ENCODE peak calls at places on chromosomes 16 and 17, in four cellular contexts. One of them, this sample, is unnamed. For H3F3A, the result is how much of the 10 kb centered on the place peaks cover.

GRCh38 chr16:24976061-24976779 is 38.9 kb downstream of the ARHGAP17 start:
- DNase-seq in PC-3: no peak
- DNase-seq in MM.1S: no peak
- DNase-seq in PC-9: no peak
- DNase-seq in this sample: no peak

GRCh38 chr16:88785106-88785924 is at the start of gene PIEZO1:
- DNase-seq in PC-9: no peak
- DNase-seq in MM.1S: peak
- DNase-seq in PC-3: peak
- DNase-seq in this sample: peak

GRCh38 chr16:87765473-87765775 is 362 bp downstream of the KLHDC4 start:
- DNase-seq in PC-3: no peak
- DNase-seq in MM.1S: no peak
- DNase-seq in PC-9: no peak
- DNase-seq in this sample: peak

GRCh38 chr17:27276653-27277156 is 17.2 kb upstream of the WSB1 start:
- DNase-seq in MM.1S: no peak
- DNase-seq in PC-3: no peak
- DNase-seq in PC-9: no peak
- DNase-seq in this sample: no peak

GRCh38 chr16:24953721-24954120 is 61.4 kb downstream of the ARHGAP17 start:
- DNase-seq in PC-3: no peak
- DNase-seq in MM.1S: no peak
- DNase-seq in PC-9: no peak
- DNase-seq in this sample: no peak

GRCh38 chr17:15463363-15463762 is 4.1 kb downstream of the CDRT4 start:
- DNase-seq in PC-9: no peak
- DNase-seq in PC-3: peak
- DNase-seq in MM.1S: no peak
- DNase-seq in this sample: peak

GRCh38 chr17:41308251-41308917 is 725 bp downstream of the KRTAP16-1 start:
- DNase-seq in PC-3: no peak
- DNase-seq in PC-9: no peak
- DNase-seq in MM.1S: peak
- DNase-seq in this sample: peak

GRCh38 chr16:82167670-82168069 is 2.4 kb downstream of the MPHOSPH6 start:
- DNase-seq in PC-3: no peak
- DNase-seq in MM.1S: no peak
- DNase-seq in PC-9: no peak
- DNase-seq in this sample: no peak

GRCh38 chr17:18039535-18040286 is 503 bp downstream of the GID4 start:
- DNase-seq in MM.1S: peak
- DNase-seq in PC-3: peak
- DNase-seq in PC-9: peak
- DNase-seq in this sample: peak

GRCh38 chr16:15849209-15849981 is 7.4 kb downstream of the MYH11 start:
- DNase-seq in PC-9: no peak
- DNase-seq in PC-3: peak
- DNase-seq in MM.1S: no peak
- DNase-seq in this sample: no peak

GRCh38 chr16:15853021-15853420 is 3.8 kb downstream of the MYH11 start:
- DNase-seq in PC-3: no peak
- DNase-seq in PC-9: no peak
- DNase-seq in MM.1S: no peak
- DNase-seq in this sample: no peak

GRCh38 chr16:15843635-15844279 is 13.1 kb downstream of the MYH11 start:
- DNase-seq in PC-9: no peak
- DNase-seq in PC-3: no peak
- DNase-seq in MM.1S: no peak
- DNase-seq in this sample: peak

GRCh38 chr16:15846510-15846909 is 10.3 kb downstream of the MYH11 start:
- DNase-seq in PC-3: no peak
- DNase-seq in PC-9: no peak
- DNase-seq in MM.1S: no peak
- DNase-seq in this sample: no peak

DNA sequence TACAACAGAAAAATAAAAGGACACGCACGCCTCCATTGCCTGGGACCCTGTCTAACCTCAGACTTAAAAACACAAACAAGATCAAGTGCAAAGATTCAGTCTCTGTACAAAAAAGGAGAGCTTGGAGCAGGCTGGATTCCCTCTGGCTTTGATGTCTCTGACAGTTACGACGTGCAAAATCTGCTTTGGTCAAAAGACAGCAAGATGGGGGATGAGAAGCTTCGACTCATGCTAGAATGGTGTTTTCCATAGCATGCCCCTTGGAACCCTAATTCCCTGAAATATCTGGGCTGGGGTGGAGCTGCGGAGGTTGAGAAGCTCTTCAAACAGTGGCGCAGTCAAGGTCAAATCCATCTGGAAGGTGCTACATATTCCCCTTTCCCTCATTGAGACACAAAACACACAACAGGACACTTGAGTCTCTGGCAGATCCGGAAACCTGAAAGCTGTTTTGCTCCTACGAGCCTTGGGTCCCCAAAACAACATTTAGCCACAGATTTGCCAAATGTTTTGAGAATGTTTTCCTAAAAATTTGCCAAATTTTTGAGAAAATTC is 9.1 kb downstream of the MYH11 start:
- DNase-seq in PC-3: no peak
- DNase-seq in MM.1S: no peak
- DNase-seq in PC-9: no peak
- DNase-seq in this sample: no peak
- H3F3A ChIP-seq in PC-3: under half
- H3F3A ChIP-seq in MM.1S: under half
- H3F3A ChIP-seq in PC-9: under half
- H3F3A ChIP-seq in this sample: under half

GRCh38 chr17:28333083-28333746 is 2.1 kb downstream of the IFT20 start:
- DNase-seq in MM.1S: no peak
- DNase-seq in PC-3: no peak
- DNase-seq in PC-9: no peak
- DNase-seq in this sample: peak
- H3F3A ChIP-seq in MM.1S: under half
- H3F3A ChIP-seq in PC-3: under half
- H3F3A ChIP-seq in PC-9: under half
- H3F3A ChIP-seq in this sample: under half

GRCh38 chr16:31188450-31189411 is 8.8 kb downstream of the FUS start:
- DNase-seq in PC-9: no peak
- DNase-seq in PC-3: no peak
- DNase-seq in MM.1S: no peak
- DNase-seq in this sample: no peak
- H3F3A ChIP-seq in PC-9: half or more
- H3F3A ChIP-seq in PC-3: under half
- H3F3A ChIP-seq in MM.1S: under half
- H3F3A ChIP-seq in this sample: half or more

DNA sequence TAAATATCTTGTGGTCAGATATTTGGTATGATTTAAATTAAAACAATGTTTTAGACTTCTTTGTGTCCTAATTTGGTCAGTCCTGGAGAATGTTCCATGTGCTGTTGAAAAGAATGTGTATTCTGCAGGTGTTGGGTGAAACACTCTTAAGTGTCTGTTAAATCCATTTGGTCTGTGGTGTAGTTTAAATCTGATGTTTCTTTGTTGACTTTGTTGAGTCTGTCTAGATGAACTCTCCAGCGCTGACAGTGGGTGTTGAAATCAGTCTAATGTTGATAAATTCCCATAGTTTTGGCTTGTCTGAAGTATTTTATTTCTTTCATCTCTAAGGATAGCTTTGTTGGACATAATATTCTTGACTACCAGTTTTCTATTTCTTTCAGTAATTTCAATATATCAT is 18.8 kb downstream of the TANC2 start:
- DNase-seq in PC-9: no peak
- DNase-seq in MM.1S: no peak
- DNase-seq in PC-3: no peak
- DNase-seq in this sample: no peak
- H3F3A ChIP-seq in PC-9: under half
- H3F3A ChIP-seq in MM.1S: under half
- H3F3A ChIP-seq in PC-3: under half
- H3F3A ChIP-seq in this sample: under half

This sample was measured in GM23248.